ENCODE peak calls at places on chromosome 7, in four cellular contexts. One of them, this sample, is unnamed.

GRCh38 chr7:43905209-43905946 is 1.0 kb downstream of the URGCP start:
- DNase-seq in LoVo: peak; percentile 91
- DNase-seq in activated T-cell treated with anti-CD3 and anti-CD28 coated beads, Interleukin-2, amount 50 U/mL, for 72 hours: no peak
- DNase-seq in activated CD8-positive, alpha-beta memory T cell treated with anti-CD3 and anti-CD28 coated beads for 1 hour: no peak
- DNase-seq in this sample: peak; percentile 86

GRCh38 chr7:42198296-42198695 is 38.7 kb downstream of the GLI3 start:
- DNase-seq in LoVo: no peak
- DNase-seq in activated T-cell treated with anti-CD3 and anti-CD28 coated beads, Interleukin-2, amount 50 U/mL, for 72 hours: no peak
- DNase-seq in activated CD8-positive, alpha-beta memory T cell treated with anti-CD3 and anti-CD28 coated beads for 1 hour: no peak
- DNase-seq in this sample: peak; percentile 56

GRCh38 chr7:151167197-151167911 is at the start of gene GBX1:
- DNase-seq in LoVo: no peak
- DNase-seq in activated T-cell treated with anti-CD3 and anti-CD28 coated beads, Interleukin-2, amount 50 U/mL, for 72 hours: peak; percentile 24
- DNase-seq in activated CD8-positive, alpha-beta memory T cell treated with anti-CD3 and anti-CD28 coated beads for 1 hour: no peak
- DNase-seq in this sample: peak; percentile 21

GRCh38 chr7:99489235-99489634 is 10.8 kb downstream of the ZNF394 start:
- DNase-seq in LoVo: no peak
- DNase-seq in activated T-cell treated with anti-CD3 and anti-CD28 coated beads, Interleukin-2, amount 50 U/mL, for 72 hours: no peak
- DNase-seq in activated CD8-positive, alpha-beta memory T cell treated with anti-CD3 and anti-CD28 coated beads for 1 hour: no peak
- DNase-seq in this sample: no peak

GRCh38 chr7:79317728-79318127 is 135.7 kb downstream of the MAGI2 start:
- DNase-seq in LoVo: peak; percentile 84
- DNase-seq in activated T-cell treated with anti-CD3 and anti-CD28 coated beads, Interleukin-2, amount 50 U/mL, for 72 hours: no peak
- DNase-seq in activated CD8-positive, alpha-beta memory T cell treated with anti-CD3 and anti-CD28 coated beads for 1 hour: no peak
- DNase-seq in this sample: peak; percentile 55

GRCh38 chr7:26307226-26307625 is 15.6 kb downstream of the SNX10 start:
- DNase-seq in LoVo: no peak
- DNase-seq in activated T-cell treated with anti-CD3 and anti-CD28 coated beads, Interleukin-2, amount 50 U/mL, for 72 hours: no peak
- DNase-seq in activated CD8-positive, alpha-beta memory T cell treated with anti-CD3 and anti-CD28 coated beads for 1 hour: no peak
- DNase-seq in this sample: no peak

GRCh38 chr7:114086491-114086905 is 167.7 kb upstream of the PPP1R3A start:
- DNase-seq in LoVo: peak; percentile 36
- DNase-seq in activated T-cell treated with anti-CD3 and anti-CD28 coated beads, Interleukin-2, amount 50 U/mL, for 72 hours: peak; percentile 22
- DNase-seq in activated CD8-positive, alpha-beta memory T cell treated with anti-CD3 and anti-CD28 coated beads for 1 hour: no peak
- DNase-seq in this sample: no peak

GRCh38 chr7:73971701-73972341 is 56.2 kb upstream of the ELN start:
- DNase-seq in LoVo: no peak
- DNase-seq in activated T-cell treated with anti-CD3 and anti-CD28 coated beads, Interleukin-2, amount 50 U/mL, for 72 hours: no peak
- DNase-seq in activated CD8-positive, alpha-beta memory T cell treated with anti-CD3 and anti-CD28 coated beads for 1 hour: no peak
- DNase-seq in this sample: no peak

GRCh38 chr7:64640504-64640903 is 25.4 kb upstream of the ZNF107 start:
- DNase-seq in LoVo: no peak
- DNase-seq in activated T-cell treated with anti-CD3 and anti-CD28 coated beads, Interleukin-2, amount 50 U/mL, for 72 hours: no peak
- DNase-seq in activated CD8-positive, alpha-beta memory T cell treated with anti-CD3 and anti-CD28 coated beads for 1 hour: no peak
- DNase-seq in this sample: no peak

GRCh38 chr7:46209611-46210170 is 288.6 kb upstream of the IGFBP3 start:
- DNase-seq in LoVo: no peak
- DNase-seq in activated T-cell treated with anti-CD3 and anti-CD28 coated beads, Interleukin-2, amount 50 U/mL, for 72 hours: no peak
- DNase-seq in activated CD8-positive, alpha-beta memory T cell treated with anti-CD3 and anti-CD28 coated beads for 1 hour: no peak
- DNase-seq in this sample: no peak

GRCh38 chr7:122886357-122887081 is at the start of gene CADPS2:
- DNase-seq in LoVo: peak; percentile 94
- DNase-seq in activated T-cell treated with anti-CD3 and anti-CD28 coated beads, Interleukin-2, amount 50 U/mL, for 72 hours: peak; percentile 20
- DNase-seq in activated CD8-positive, alpha-beta memory T cell treated with anti-CD3 and anti-CD28 coated beads for 1 hour: no peak
- DNase-seq in this sample: peak; percentile 93

GRCh38 chr7:121924273-121925184 is 51.6 kb downstream of the PTPRZ1 start:
- DNase-seq in LoVo: no peak
- DNase-seq in activated T-cell treated with anti-CD3 and anti-CD28 coated beads, Interleukin-2, amount 50 U/mL, for 72 hours: no peak
- DNase-seq in activated CD8-positive, alpha-beta memory T cell treated with anti-CD3 and anti-CD28 coated beads for 1 hour: no peak
- DNase-seq in this sample: no peak

GRCh38 chr7:148698397-148699023 is at the start of gene CUL1:
- DNase-seq in LoVo: peak; percentile 89
- DNase-seq in activated T-cell treated with anti-CD3 and anti-CD28 coated beads, Interleukin-2, amount 50 U/mL, for 72 hours: peak; percentile 91
- DNase-seq in activated CD8-positive, alpha-beta memory T cell treated with anti-CD3 and anti-CD28 coated beads for 1 hour: peak; percentile 60
- DNase-seq in this sample: peak; percentile 79

GRCh38 chr7:17185690-17186070 is 112.8 kb upstream of the AHR start:
- DNase-seq in LoVo: peak; percentile 78
- DNase-seq in activated T-cell treated with anti-CD3 and anti-CD28 coated beads, Interleukin-2, amount 50 U/mL, for 72 hours: no peak
- DNase-seq in activated CD8-positive, alpha-beta memory T cell treated with anti-CD3 and anti-CD28 coated beads for 1 hour: no peak
- DNase-seq in this sample: no peak

GRCh38 chr7:64098-64521 is 128.3 kb upstream of the FAM20C start:
- DNase-seq in LoVo: no peak
- DNase-seq in activated T-cell treated with anti-CD3 and anti-CD28 coated beads, Interleukin-2, amount 50 U/mL, for 72 hours: no peak
- DNase-seq in activated CD8-positive, alpha-beta memory T cell treated with anti-CD3 and anti-CD28 coated beads for 1 hour: no peak
- DNase-seq in this sample: peak; percentile 70

GRCh38 chr7:75985518-75986146 is 8.8 kb downstream of the TMEM120A start:
- DNase-seq in LoVo: no peak
- DNase-seq in activated T-cell treated with anti-CD3 and anti-CD28 coated beads, Interleukin-2, amount 50 U/mL, for 72 hours: no peak
- DNase-seq in activated CD8-positive, alpha-beta memory T cell treated with anti-CD3 and anti-CD28 coated beads for 1 hour: no peak
- DNase-seq in this sample: no peak

GRCh38 chr7:156993925-156994235 is 16.6 kb downstream of the MNX1 start:
- DNase-seq in LoVo: no peak
- DNase-seq in activated T-cell treated with anti-CD3 and anti-CD28 coated beads, Interleukin-2, amount 50 U/mL, for 72 hours: no peak
- DNase-seq in activated CD8-positive, alpha-beta memory T cell treated with anti-CD3 and anti-CD28 coated beads for 1 hour: no peak
- DNase-seq in this sample: no peak

GRCh38 chr7:2886900-2887299 is 42.8 kb upstream of the GNA12 start:
- DNase-seq in LoVo: peak; percentile 32
- DNase-seq in activated T-cell treated with anti-CD3 and anti-CD28 coated beads, Interleukin-2, amount 50 U/mL, for 72 hours: peak; percentile 51
- DNase-seq in activated CD8-positive, alpha-beta memory T cell treated with anti-CD3 and anti-CD28 coated beads for 1 hour: no peak
- DNase-seq in this sample: peak; percentile 86

GRCh38 chr7:83468251-83468739 is 180.6 kb downstream of the SEMA3E start:
- DNase-seq in LoVo: peak; percentile 94
- DNase-seq in activated T-cell treated with anti-CD3 and anti-CD28 coated beads, Interleukin-2, amount 50 U/mL, for 72 hours: no peak
- DNase-seq in activated CD8-positive, alpha-beta memory T cell treated with anti-CD3 and anti-CD28 coated beads for 1 hour: no peak
- DNase-seq in this sample: peak; percentile 93

GRCh38 chr7:116446179-116446855 is 53.2 kb upstream of the CAV2 start:
- DNase-seq in LoVo: no peak
- DNase-seq in activated T-cell treated with anti-CD3 and anti-CD28 coated beads, Interleukin-2, amount 50 U/mL, for 72 hours: no peak
- DNase-seq in activated CD8-positive, alpha-beta memory T cell treated with anti-CD3 and anti-CD28 coated beads for 1 hour: no peak
- DNase-seq in this sample: no peak

GRCh38 chr7:7978860-7979259 is 10.3 kb downstream of the GLCCI1 start:
- DNase-seq in LoVo: no peak
- DNase-seq in activated T-cell treated with anti-CD3 and anti-CD28 coated beads, Interleukin-2, amount 50 U/mL, for 72 hours: no peak
- DNase-seq in activated CD8-positive, alpha-beta memory T cell treated with anti-CD3 and anti-CD28 coated beads for 1 hour: no peak
- DNase-seq in this sample: no peak

GRCh38 chr7:123999698-124000097 is 33.2 kb downstream of the TMEM229A start:
- DNase-seq in LoVo: no peak
- DNase-seq in activated T-cell treated with anti-CD3 and anti-CD28 coated beads, Interleukin-2, amount 50 U/mL, for 72 hours: no peak
- DNase-seq in activated CD8-positive, alpha-beta memory T cell treated with anti-CD3 and anti-CD28 coated beads for 1 hour: no peak
- DNase-seq in this sample: no peak

GRCh38 chr7:116522247-116522646 is 2.6 kb upstream of the CAV1 start:
- DNase-seq in LoVo: peak; percentile 30
- DNase-seq in activated T-cell treated with anti-CD3 and anti-CD28 coated beads, Interleukin-2, amount 50 U/mL, for 72 hours: no peak
- DNase-seq in activated CD8-positive, alpha-beta memory T cell treated with anti-CD3 and anti-CD28 coated beads for 1 hour: no peak
- DNase-seq in this sample: peak; percentile 65